ENCODE peak calls at places on chromosomes 2 and 18, in nine cellular contexts. K is psoas muscle, R is kidney, U is mesenchymal stem cell, W is lower lobe of right lung, V is tibial artery, T is neural progenitor cell, F is esophagus squamous epithelium, Q is cardiac muscle cell. Z is an unnamed sample.

GRCh38 chr2:145277922-145278321 is 758.0 kb upstream of the ZEB2 start:
- DNase-seq in K (no peak), R (no peak), U (no peak), W (no peak), V (no peak), T (no peak), F (no peak), Q (no peak), Z (no peak)

GRCh38 chr2:96386470-96386869 is 50.9 kb downstream of the NCAPH start:
- DNase-seq in K (no peak), R (no peak), U (no peak), W (no peak), V (no peak), T (no peak), F (no peak), Q (no peak), Z (no peak)

GRCh38 chr2:9256147-9256546 is 49.5 kb downstream of the ASAP2 start:
- DNase-seq in K (no peak), R (no peak), U (no peak), W (no peak), V (no peak), T (no peak), F (no peak), Q (no peak), Z (no peak)

GRCh38 chr2:110120171-110121051 is 4.8 kb upstream of the MALL start:
- DNase-seq in K (no peak), R (no peak), U (no peak), W (peak), V (no peak), T (no peak), F (no peak), Q (peak), Z (no peak)

GRCh38 chr2:37819228-37819627 is 105.9 kb upstream of the RMDN2 start:
- DNase-seq in K (no peak), R (no peak), U (peak), W (no peak), V (no peak), T (no peak), F (no peak), Q (no peak), Z (no peak)

GRCh38 chr2:195613922-195614321 is 43.1 kb upstream of the SLC39A10 start:
- DNase-seq in K (no peak), R (no peak), U (peak), W (no peak), V (no peak), T (no peak), F (no peak), Q (no peak), Z (no peak)

GRCh38 chr18:8319798-8320477 is 289.3 kb upstream of the RAB12 start:
- DNase-seq in K (no peak), R (no peak), U (no peak), W (no peak), V (no peak), T (no peak), F (no peak), Q (no peak), Z (no peak)

GRCh38 chr2:196431076-196431475 is 208.4 kb upstream of the CCDC150 start:
- DNase-seq in K (no peak), R (no peak), U (peak), W (no peak), V (no peak), T (no peak), F (no peak), Q (no peak), Z (no peak)

GRCh38 chr2:220081171-220081570 is 453.7 kb downstream of the SLC4A3 start:
- DNase-seq in K (no peak), R (no peak), U (no peak), W (no peak), V (no peak), T (peak), F (no peak), Q (no peak), Z (no peak)

GRCh38 chr2:127365211-127365643 is 22.5 kb downstream of the MAP3K2 start:
- DNase-seq in K (no peak), R (no peak), U (no peak), W (no peak), V (no peak), T (peak), F (no peak), Q (no peak), Z (no peak)

GRCh38 chr2:79910643-79911042 is 393.9 kb downstream of the LRRTM1 start:
- DNase-seq in K (no peak), R (no peak), U (no peak), W (no peak), V (no peak), T (no peak), F (no peak), Q (no peak), Z (no peak)

GRCh38 chr2:221676566-221677172 is 104.6 kb upstream of the EPHA4 start:
- DNase-seq in K (no peak), R (no peak), U (peak), W (no peak), V (no peak), T (no peak), F (no peak), Q (no peak), Z (no peak)

GRCh38 chr2:25341753-25342371 is at the start of gene DNMT3A:
- DNase-seq in K (peak), R (peak), U (peak), W (peak), V (peak), T (peak), F (no peak), Q (peak), Z (no peak)

GRCh38 chr2:72127401-72128058 is 20.1 kb downstream of the CYP26B1 start:
- DNase-seq in K (no peak), R (peak), U (no peak), W (no peak), V (peak), T (no peak), F (no peak), Q (no peak), Z (no peak)

GRCh38 chr2:40367652-40368051 is 84.2 kb downstream of the SLC8A1 start:
- DNase-seq in K (no peak), R (no peak), U (no peak), W (no peak), V (no peak), T (no peak), F (no peak), Q (no peak), Z (no peak)

GRCh38 chr2:25928668-25929067 is 50.4 kb upstream of the ASXL2 start:
- DNase-seq in K (no peak), R (peak), U (no peak), W (no peak), V (no peak), T (no peak), F (no peak), Q (no peak), Z (no peak)

GRCh38 chr18:55777666-55778304 is 189.8 kb upstream of the TCF4 start:
- DNase-seq in K (no peak), R (no peak), U (no peak), W (no peak), V (no peak), T (no peak), F (no peak), Q (no peak), Z (no peak)

GRCh38 chr2:42369551-42370229 is 8.7 kb upstream of the COX7A2L start:
- DNase-seq in K (no peak), R (no peak), U (no peak), W (no peak), V (no peak), T (peak), F (no peak), Q (peak), Z (no peak)

GRCh38 chr2:134537121-134537520 is 181.7 kb downstream of the TMEM163 start:
- DNase-seq in K (no peak), R (no peak), U (no peak), W (no peak), V (no peak), T (no peak), F (no peak), Q (no peak), Z (no peak)

GRCh38 chr2:159617651-159618050 is 1.3 kb upstream of the BAZ2B start:
- DNase-seq in K (no peak), R (no peak), U (peak), W (no peak), V (no peak), T (peak), F (no peak), Q (peak), Z (no peak)

GRCh38 chr18:58937204-58937603 is 72.5 kb downstream of the ZNF532 start:
- DNase-seq in K (no peak), R (no peak), U (peak), W (no peak), V (no peak), T (no peak), F (no peak), Q (no peak), Z (no peak)

DNA sequence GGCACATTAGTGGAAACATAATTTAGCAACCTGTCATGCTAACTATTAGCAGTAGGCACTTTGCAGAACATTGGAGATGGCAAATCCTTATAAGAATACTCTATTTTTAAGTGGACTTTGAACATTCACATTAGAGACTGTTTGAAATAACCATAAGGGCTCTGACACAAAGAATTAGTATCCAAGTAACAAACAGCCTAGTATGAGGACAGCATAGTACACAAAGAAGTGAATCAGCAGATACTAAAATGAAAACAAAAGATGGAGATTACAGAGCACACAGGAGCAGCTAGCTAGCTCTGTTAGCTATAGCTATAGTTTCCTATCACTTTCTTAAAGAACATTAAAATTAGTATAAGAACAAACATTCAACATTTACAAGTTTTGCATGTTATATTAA is 256.3 kb upstream of the SPOPL start:
- DNase-seq in K (no peak), R (no peak), U (no peak), W (no peak), V (no peak), T (no peak), F (no peak), Q (no peak), Z (no peak)
- H3K27ac ChIP-seq in K (no peak), R (no peak), U (no peak), W (no peak), V (peak), T (no peak), F (no peak), Q (no peak), Z (no peak)

DNA sequence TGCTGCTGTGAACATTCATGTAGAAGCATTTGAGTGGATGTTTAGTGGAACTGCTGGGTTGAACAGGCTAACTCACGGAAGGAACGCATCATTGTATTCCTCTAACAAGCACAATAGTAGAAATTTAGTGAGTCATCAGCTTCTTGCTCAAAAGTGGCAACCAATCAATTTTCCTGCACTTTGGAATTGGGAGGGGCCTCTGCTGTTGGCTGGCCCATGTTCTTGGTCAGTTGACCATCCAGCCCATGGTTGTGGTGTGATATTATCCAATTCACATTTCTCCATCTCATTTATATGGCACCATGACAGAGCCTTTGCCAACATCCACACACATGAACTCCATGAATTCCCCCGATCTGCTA is 95.0 kb downstream of the TNFRSF11A start:
- DNase-seq in K (no peak), R (no peak), U (peak), W (no peak), V (no peak), T (no peak), F (no peak), Q (no peak), Z (no peak)
- H3K4me3 ChIP-seq in K (peak), R (no peak), U (peak), W (peak), V (no peak), T (no peak), F (no peak), Q (no peak), Z (peak)

GRCh38 chr18:50115095-50115494 is 79.9 kb downstream of the MYO5B start:
- DNase-seq in K (no peak), R (no peak), U (no peak), W (no peak), V (no peak), T (no peak), F (no peak), Q (no peak), Z (no peak)
- H3K27ac ChIP-seq in K (no peak), R (no peak), U (no peak), W (no peak), V (no peak), T (no peak), F (no peak), Q (no peak), Z (no peak)

GRCh38 chr2:54494087-54494486 is 38.0 kb downstream of the SPTBN1 start:
- DNase-seq in K (no peak), R (no peak), U (no peak), W (no peak), V (no peak), T (no peak), F (no peak), Q (no peak), Z (no peak)

GRCh38 chr2:54496920-54497319 is 40.8 kb downstream of the SPTBN1 start:
- DNase-seq in K (no peak), R (no peak), U (no peak), W (no peak), V (no peak), T (no peak), F (no peak), Q (no peak), Z (no peak)

GRCh38 chr2:54486766-54487165 is 30.6 kb downstream of the SPTBN1 start:
- DNase-seq in K (no peak), R (no peak), U (no peak), W (no peak), V (no peak), T (no peak), F (no peak), Q (no peak), Z (no peak)

GRCh38 chr2:54490863-54491262 is 34.7 kb downstream of the SPTBN1 start:
- DNase-seq in K (no peak), R (no peak), U (no peak), W (no peak), V (no peak), T (no peak), F (no peak), Q (no peak), Z (no peak)

GRCh38 chr2:54492335-54492734 is 36.2 kb downstream of the SPTBN1 start:
- DNase-seq in K (no peak), R (no peak), U (no peak), W (no peak), V (no peak), T (no peak), F (no peak), Q (no peak), Z (no peak)
- H3K4me3 ChIP-seq in K (no peak), R (no peak), U (no peak), W (no peak), V (no peak), T (no peak), F (no peak), Q (no peak), Z (no peak)

GRCh38 chr2:45259144-45259543 is 249.9 kb upstream of the SIX2 start:
- DNase-seq in K (no peak), R (no peak), U (no peak), W (no peak), V (no peak), T (no peak), F (no peak), Q (no peak), Z (no peak)
- H3K27ac ChIP-seq in K (no peak), R (no peak), U (no peak), W (no peak), V (peak), T (no peak), F (no peak), Q (no peak), Z (no peak)

DNA sequence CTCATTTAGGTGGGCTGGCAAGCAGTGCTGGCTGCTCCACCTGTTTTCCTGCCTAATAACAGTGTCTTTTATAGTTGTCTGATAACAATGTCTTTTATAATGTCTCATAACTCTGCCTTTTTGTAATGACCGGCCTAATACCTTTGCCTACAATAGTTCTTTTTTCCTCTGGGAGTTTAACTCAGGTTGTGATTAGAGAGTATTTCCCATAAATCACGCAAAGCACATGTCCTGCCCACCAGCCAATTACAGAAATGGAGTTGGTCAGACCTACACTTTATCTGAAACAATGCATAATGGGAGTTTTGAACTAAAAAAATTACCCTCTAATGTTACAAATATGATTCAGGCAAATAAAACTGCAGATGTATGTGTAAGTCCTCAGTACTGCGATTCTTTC is 147.1 kb downstream of the AGAP1 start:
- DNase-seq in K (no peak), R (no peak), U (no peak), W (no peak), V (no peak), T (no peak), F (no peak), Q (no peak), Z (no peak)
- H3K4me3 ChIP-seq in K (no peak), R (no peak), U (peak), W (no peak), V (no peak), T (no peak), F (no peak), Q (no peak), Z (no peak)

Z was measured in effector memory CD4-positive, alpha-beta T cell.